ENCODE peak calls at places on chromosomes 6 and 20, in seven cellular contexts. F is SK-N-SH, H is foreskin fibroblast, E is right lobe of liver, M is upper lobe of left lung, U is cardiac muscle cell, G is left ventricle myocardium inferior. T is an unnamed sample.

GRCh38 chr6:130713144-130713543 is 114.1 kb upstream of the SMLR1 start:
- DNase-seq in E (no peak), F (no peak), M (no peak), U (no peak), H (no peak), G (no peak), T (no peak)

GRCh38 chr20:44080646-44081267 is 106.2 kb downstream of the JPH2 start:
- DNase-seq in E (no peak), U (peak), H (peak), G (peak), M (peak), F (peak), T (peak)

GRCh38 chr20:21981179-21981578 is 275.7 kb downstream of the PAX1 start:
- DNase-seq in H (no peak), E (no peak), M (no peak), G (no peak), F (no peak), U (no peak), T (peak)

GRCh38 chr6:41718828-41719227 is 16.6 kb downstream of the TFEB start:
- DNase-seq in F (no peak), E (peak), U (no peak), G (no peak), H (no peak), M (no peak), T (no peak)

GRCh38 chr6:41705996-41706835 is 29.2 kb downstream of the TFEB start:
- DNase-seq in H (peak), G (peak), E (peak), M (peak), U (peak), F (peak), T (peak)

GRCh38 chr20:39850821-39851330 is 838.2 kb downstream of the MAFB start:
- DNase-seq in M (no peak), U (no peak), G (no peak), E (no peak), F (no peak), H (no peak), T (no peak)

GRCh38 chr6:90730191-90730673 is 143.4 kb upstream of the MAP3K7 start:
- DNase-seq in M (no peak), F (no peak), G (no peak), H (no peak), E (no peak), U (no peak), T (no peak)

GRCh38 chr20:38221041-38221589 is 39.4 kb downstream of the KIAA1755 start:
- DNase-seq in E (peak), H (peak), U (peak), G (peak), M (peak), F (peak), T (peak)

GRCh38 chr20:32538526-32538918 is 46.6 kb downstream of the NOL4L start:
- DNase-seq in G (no peak), U (peak), E (no peak), H (no peak), M (no peak), F (no peak), T (no peak)

GRCh38 chr6:31397901-31398300 is 5.5 kb upstream of the MICA start:
- DNase-seq in G (no peak), M (no peak), H (no peak), F (no peak), E (no peak), U (no peak), T (no peak)

GRCh38 chr6:166381733-166382499 is 824 bp downstream of the MPC1 start:
- DNase-seq in M (peak), F (peak), G (peak), E (peak), H (peak), U (peak), T (peak)

GRCh38 chr6:169723200-169723909 is 945 bp downstream of the PHF10 start:
- DNase-seq in U (peak), H (peak), G (peak), E (peak), M (peak), F (peak), T (peak)

GRCh38 chr6:2909718-2910117 is 6.6 kb upstream of the SERPINB9 start:
- DNase-seq in G (no peak), E (no peak), M (no peak), H (no peak), U (no peak), F (no peak), T (no peak)

GRCh38 chr6:100283288-100283687 is 181.4 kb downstream of the SIM1 start:
- DNase-seq in H (peak), F (no peak), M (peak), E (no peak), U (peak), G (no peak), T (peak)

GRCh38 chr20:20229595-20229994 is 138.3 kb upstream of the INSM1 start:
- DNase-seq in G (no peak), M (no peak), U (no peak), H (no peak), E (no peak), F (no peak), T (no peak)

GRCh38 chr6:98724537-98724936 is 109.8 kb upstream of the POU3F2 start:
- DNase-seq in M (no peak), H (no peak), U (no peak), F (no peak), G (no peak), E (no peak), T (no peak)

GRCh38 chr6:15879372-15880261 is 216.8 kb upstream of the DTNBP1 start:
- DNase-seq in U (peak), G (peak), H (peak), E (no peak), M (peak), F (peak), T (peak)

GRCh38 chr6:55758156-55758942 is 117.0 kb downstream of the BMP5 start:
- DNase-seq in G (no peak), H (peak), U (peak), E (no peak), M (peak), F (no peak), T (peak)

GRCh38 chr20:32589256-32589655 is 4.1 kb upstream of the NOL4L start:
- DNase-seq in M (no peak), U (no peak), G (no peak), E (no peak), F (no peak), H (peak), T (peak)

GRCh38 chr6:31969712-31970603 is 2.0 kb downstream of the DXO start:
- DNase-seq in H (no peak), E (no peak), M (no peak), U (peak), F (no peak), G (no peak), T (no peak)

GRCh38 chr6:42204768-42205282 is 10.1 kb upstream of the GUCA1B start:
- DNase-seq in U (no peak), G (no peak), F (no peak), M (no peak), E (no peak), H (no peak), T (no peak)

GRCh38 chr20:47761478-47762047 is 23.7 kb downstream of the SULF2 start:
- DNase-seq in H (no peak), M (no peak), G (no peak), E (no peak), F (no peak), U (no peak), T (no peak)

GRCh38 chr6:31769684-31770371 is 7.3 kb downstream of the VWA7 start:
- DNase-seq in M (peak), G (peak), F (peak), U (peak), H (peak), E (peak), T (peak)

GRCh38 chr6:37502703-37503485 is 3.2 kb upstream of the CCDC167 start:
- DNase-seq in H (no peak), U (no peak), G (no peak), M (no peak), E (no peak), F (no peak), T (no peak)

GRCh38 chr20:50308513-50309279 is 118.1 kb downstream of the CEBPB start:
- DNase-seq in E (peak), H (peak), M (peak), G (peak), U (peak), F (peak), T (peak)

GRCh38 chr20:34390769-34391447 is 27.8 kb downstream of the ITCH start:
- DNase-seq in M (peak), H (peak), E (peak), U (peak), F (no peak), G (no peak), T (peak)

GRCh38 chr6:84773133-84773430 is 8.7 kb upstream of the TBX18 start:
- DNase-seq in M (no peak), E (no peak), U (no peak), H (no peak), F (no peak), G (no peak), T (peak)

GRCh38 chr6:19599813-19600464 is 237.2 kb upstream of the ID4 start:
- DNase-seq in U (no peak), G (no peak), M (no peak), F (no peak), E (no peak), H (no peak), T (no peak)

DNA sequence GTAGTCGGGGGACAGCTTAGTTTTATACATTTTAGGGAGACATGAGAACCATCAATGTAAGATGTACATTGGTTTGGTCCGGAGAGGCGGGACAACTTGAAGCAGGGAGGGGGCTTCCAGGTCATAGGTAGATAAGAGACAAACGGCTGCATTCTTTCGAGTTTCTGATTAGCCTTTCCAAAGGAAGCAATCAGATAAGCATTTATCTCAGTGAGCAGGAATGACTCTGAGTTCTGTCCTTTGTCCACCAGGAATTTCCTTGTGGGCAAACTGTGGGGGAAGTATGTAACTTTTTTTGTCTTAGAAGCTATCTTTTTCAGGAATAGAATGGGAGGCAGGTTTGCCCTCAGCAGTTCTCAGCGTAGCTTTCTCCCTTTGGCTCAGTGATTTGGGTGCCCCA is 1.4 kb downstream of the YTHDF1 start:
- DNase-seq in U (no peak), E (no peak), H (no peak), F (no peak), M (no peak), G (no peak), T (no peak)
- H3K4me3 ChIP-seq in U (no peak), E (no peak), H (peak), F (peak), M (peak), G (peak), T (peak)

DNA sequence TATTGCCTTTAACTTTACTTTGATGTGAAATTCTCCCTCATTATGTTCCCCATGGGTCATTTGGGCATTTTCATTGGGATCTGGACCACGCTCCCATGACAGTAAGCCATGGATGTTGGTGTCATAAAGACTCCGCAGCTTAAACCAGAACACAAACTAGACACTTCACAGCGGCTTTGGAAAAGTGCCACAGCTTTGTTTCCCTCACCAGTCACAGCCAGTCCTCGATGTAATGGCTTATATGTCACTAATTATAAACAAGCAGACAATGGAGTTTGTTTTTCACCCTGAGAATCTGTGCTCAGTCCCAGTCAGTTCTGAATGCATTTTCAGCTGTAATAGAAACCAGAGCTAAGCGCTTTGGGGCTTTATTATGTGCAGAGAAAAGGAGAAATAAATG is 23.2 kb upstream of the DAAM2 start:
- DNase-seq in U (no peak), G (no peak), H (no peak), M (no peak), E (no peak), F (no peak), T (no peak)
- TF ChIP-seq CTCF in U (no peak), G (no peak), H (no peak), M (no peak), E (no peak), F (no peak), T (no peak)

DNA sequence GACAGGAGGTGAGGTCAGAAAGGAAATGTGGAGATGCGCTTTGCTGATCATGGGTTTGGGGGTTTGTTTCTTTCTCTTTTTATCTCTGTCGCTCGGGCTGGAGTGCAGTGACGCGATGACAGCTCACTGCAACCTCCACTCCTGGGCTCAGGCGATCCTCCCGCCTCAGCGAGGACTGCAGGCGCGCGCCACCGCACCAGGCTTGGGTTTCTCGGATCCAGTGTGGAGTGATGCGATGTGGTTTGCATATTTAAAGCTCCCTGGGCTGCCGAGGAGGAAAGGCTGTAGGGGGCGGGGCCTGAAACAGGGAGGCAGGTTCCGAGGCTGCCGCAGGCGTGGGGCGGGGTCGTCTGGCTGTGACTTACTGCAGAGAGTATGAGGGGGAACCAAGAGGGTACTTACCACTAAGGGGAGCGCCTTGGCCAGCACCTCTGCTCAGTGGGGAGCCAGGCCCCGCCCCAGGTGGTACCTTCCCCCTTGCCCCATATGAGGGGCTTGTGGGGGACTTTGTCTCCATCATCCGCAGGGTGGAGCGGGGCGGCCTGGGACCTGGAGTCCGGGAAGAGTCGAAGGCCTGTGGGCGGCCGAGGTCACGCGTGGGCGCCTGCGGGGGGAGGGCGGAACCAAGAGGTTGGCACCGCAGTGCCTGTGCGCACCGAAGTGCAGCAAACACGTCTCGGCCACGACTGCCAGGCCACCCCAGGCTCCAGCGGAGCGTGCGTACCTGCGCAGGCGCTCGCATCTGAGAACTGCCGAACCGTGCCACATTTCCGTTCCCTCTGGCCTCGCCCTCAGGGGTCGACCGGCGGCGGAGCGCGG is 12.7 kb upstream of the BAK1 start:
- DNase-seq in H (no peak), F (no peak), G (no peak), M (no peak), E (no peak), U (no peak), T (no peak)
- H3K4me3 ChIP-seq in H (no peak), F (no peak), G (peak), M (peak), E (no peak), U (no peak), T (no peak)

GRCh38 chr6:44110005-44110681 is 17.1 kb downstream of the MRPL14 start:
- DNase-seq in G (no peak), U (no peak), F (no peak), H (no peak), E (no peak), M (no peak), T (no peak)

GRCh38 chr6:44111434-44112417 is 15.5 kb downstream of the MRPL14 start:
- DNase-seq in E (no peak), H (no peak), M (no peak), U (no peak), F (no peak), G (no peak), T (no peak)

GRCh38 chr6:44110966-44111365 is 16.3 kb downstream of the MRPL14 start:
- DNase-seq in F (no peak), E (no peak), G (no peak), H (no peak), M (no peak), U (no peak), T (no peak)

GRCh38 chr6:44115866-44116265 is 11.4 kb downstream of the MRPL14 start:
- DNase-seq in E (no peak), M (no peak), G (no peak), F (no peak), U (peak), H (no peak), T (no peak)

DNA sequence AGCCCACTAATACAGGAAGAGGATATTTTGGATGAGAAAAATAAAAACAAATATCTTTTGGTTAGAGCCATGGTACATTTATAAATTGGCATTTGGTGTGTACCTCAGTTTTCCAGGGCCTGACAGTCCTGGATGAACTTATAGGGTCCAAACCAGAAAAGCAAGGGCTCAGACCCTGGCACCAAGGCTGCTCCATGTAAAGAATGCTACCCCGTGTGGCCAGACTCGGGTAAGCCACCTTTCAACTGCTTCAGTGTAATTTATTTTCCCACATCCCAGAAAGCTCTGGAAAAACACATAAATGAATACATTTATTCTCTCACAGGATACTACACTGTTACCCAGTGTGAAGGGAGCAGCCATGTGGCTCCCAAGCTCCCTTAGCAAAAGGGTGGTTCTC is 13.9 kb downstream of the MRPL14 start:
- DNase-seq in U (no peak), F (peak), G (no peak), M (no peak), E (no peak), H (no peak), T (no peak)
- TF ChIP-seq CTCF in U (peak), F (peak), G (no peak), M (no peak), E (peak), H (no peak), T (peak)

GRCh38 chr6:135322427-135323201 is 141.5 kb downstream of the MYB start:
- DNase-seq in G (no peak), U (no peak), H (no peak), E (no peak), M (no peak), F (no peak), T (no peak)
- H3K4me3 ChIP-seq in G (no peak), U (no peak), H (no peak), E (no peak), M (no peak), F (no peak), T (no peak)

GRCh38 chr20:18904624-18905023 is 91.0 kb downstream of the SCP2D1 start:
- DNase-seq in F (no peak), M (no peak), G (no peak), E (no peak), U (no peak), H (no peak), T (peak)
- TF ChIP-seq CTCF in F (peak), M (no peak), G (peak), E (peak), U (no peak), H (no peak), T (no peak)

GRCh38 chr6:74018825-74019224 is 322.8 kb downstream of the CD109 start:
- DNase-seq in H (peak), U (no peak), M (no peak), F (no peak), E (no peak), G (no peak), T (peak)
- H3K4me3 ChIP-seq in H (no peak), U (no peak), M (no peak), F (no peak), E (no peak), G (no peak), T (no peak)